ENCODE peak calls at places on chromosomes 1 and 21, in eight cellular contexts. One of them, this sample, is unnamed.

GRCh38 chr1:184672013-184672726 is 82.5 kb downstream of the EDEM3 start:
- DNase-seq in KG1: no peak
- DNase-seq in fibroblast of mammary gland: no peak
- DNase-seq in LoVo: no peak
- DNase-seq in dorsolateral prefrontal cortex: no peak
- DNase-seq in AG04450: no peak
- DNase-seq in pancreas: no peak
- DNase-seq in HEK293T: no peak
- DNase-seq in this sample: no peak

GRCh38 chr1:74673351-74674111 is at the start of gene ERICH3:
- DNase-seq in KG1: no peak
- DNase-seq in fibroblast of mammary gland: peak; percentile 26
- DNase-seq in LoVo: no peak
- DNase-seq in pancreas: no peak
- DNase-seq in AG04450: no peak
- DNase-seq in HEK293T: no peak
- DNase-seq in dorsolateral prefrontal cortex: peak; percentile 27
- DNase-seq in this sample: no peak

GRCh38 chr1:244974550-244974949 is 110.2 kb upstream of the HNRNPU start:
- DNase-seq in AG04450: no peak
- DNase-seq in dorsolateral prefrontal cortex: no peak
- DNase-seq in fibroblast of mammary gland: no peak
- DNase-seq in LoVo: no peak
- DNase-seq in HEK293T: no peak
- DNase-seq in pancreas: no peak
- DNase-seq in KG1: no peak
- DNase-seq in this sample: no peak

GRCh38 chr1:85307987-85308836 is 31.8 kb upstream of the BCL10 start:
- DNase-seq in fibroblast of mammary gland: peak; percentile 86
- DNase-seq in HEK293T: peak; percentile 91
- DNase-seq in dorsolateral prefrontal cortex: peak; percentile 67
- DNase-seq in pancreas: peak; percentile 92
- DNase-seq in LoVo: peak; percentile 87
- DNase-seq in KG1: peak; percentile 57
- DNase-seq in AG04450: no peak
- DNase-seq in this sample: peak; percentile 78

GRCh38 chr1:53362851-53363642 is 35.2 kb upstream of the LRP8 start:
- DNase-seq in AG04450: no peak
- DNase-seq in LoVo: no peak
- DNase-seq in pancreas: no peak
- DNase-seq in fibroblast of mammary gland: no peak
- DNase-seq in HEK293T: no peak
- DNase-seq in KG1: no peak
- DNase-seq in dorsolateral prefrontal cortex: no peak
- DNase-seq in this sample: no peak

GRCh38 chr1:162443906-162444305 is 32.0 kb upstream of the SH2D1B start:
- DNase-seq in fibroblast of mammary gland: peak; percentile 2
- DNase-seq in dorsolateral prefrontal cortex: no peak
- DNase-seq in AG04450: no peak
- DNase-seq in LoVo: no peak
- DNase-seq in HEK293T: no peak
- DNase-seq in KG1: no peak
- DNase-seq in pancreas: no peak
- DNase-seq in this sample: no peak

GRCh38 chr1:25727026-25727818 is 72.8 kb upstream of the SELENON start:
- DNase-seq in HEK293T: no peak
- DNase-seq in pancreas: no peak
- DNase-seq in AG04450: no peak
- DNase-seq in KG1: no peak
- DNase-seq in LoVo: no peak
- DNase-seq in fibroblast of mammary gland: peak; percentile 43
- DNase-seq in dorsolateral prefrontal cortex: no peak
- DNase-seq in this sample: no peak

GRCh38 chr1:28099050-28099769 is 10.8 kb upstream of the EYA3 start:
- DNase-seq in LoVo: no peak
- DNase-seq in HEK293T: no peak
- DNase-seq in fibroblast of mammary gland: no peak
- DNase-seq in KG1: no peak
- DNase-seq in AG04450: no peak
- DNase-seq in pancreas: no peak
- DNase-seq in dorsolateral prefrontal cortex: no peak
- DNase-seq in this sample: no peak

GRCh38 chr1:164794310-164794709 is 235.3 kb downstream of the PBX1 start:
- DNase-seq in fibroblast of mammary gland: peak; percentile 98
- DNase-seq in LoVo: peak; percentile 9
- DNase-seq in AG04450: peak; percentile 73
- DNase-seq in dorsolateral prefrontal cortex: no peak
- DNase-seq in pancreas: peak; percentile 65
- DNase-seq in HEK293T: no peak
- DNase-seq in KG1: no peak
- DNase-seq in this sample: peak; percentile 69

GRCh38 chr1:203796223-203796747 is 862 bp downstream of the ZBED6 start:
- DNase-seq in pancreas: no peak
- DNase-seq in dorsolateral prefrontal cortex: no peak
- DNase-seq in KG1: no peak
- DNase-seq in HEK293T: peak; percentile 24
- DNase-seq in AG04450: no peak
- DNase-seq in LoVo: no peak
- DNase-seq in fibroblast of mammary gland: peak; percentile 33
- DNase-seq in this sample: no peak

GRCh38 chr1:153841463-153841994 is 66.3 kb downstream of the SLC27A3 start:
- DNase-seq in KG1: no peak
- DNase-seq in HEK293T: no peak
- DNase-seq in LoVo: no peak
- DNase-seq in dorsolateral prefrontal cortex: no peak
- DNase-seq in AG04450: peak; percentile 7
- DNase-seq in fibroblast of mammary gland: peak; percentile 79
- DNase-seq in pancreas: no peak
- DNase-seq in this sample: no peak

GRCh38 chr21:26385721-26386120 is 187.4 kb downstream of the CYYR1 start:
- DNase-seq in LoVo: no peak
- DNase-seq in fibroblast of mammary gland: peak; percentile 60
- DNase-seq in AG04450: no peak
- DNase-seq in dorsolateral prefrontal cortex: no peak
- DNase-seq in KG1: no peak
- DNase-seq in pancreas: no peak
- DNase-seq in HEK293T: no peak
- DNase-seq in this sample: no peak

GRCh38 chr1:168504064-168504837 is 39.5 kb downstream of the XCL2 start:
- DNase-seq in dorsolateral prefrontal cortex: no peak
- DNase-seq in AG04450: no peak
- DNase-seq in HEK293T: no peak
- DNase-seq in pancreas: peak; percentile 45
- DNase-seq in LoVo: no peak
- DNase-seq in KG1: peak; percentile 81
- DNase-seq in fibroblast of mammary gland: peak; percentile 97
- DNase-seq in this sample: no peak